ENCODE peak calls at places on chromosomes 1 and 21, in five cellular contexts. H is CD8-positive, alpha-beta T cell; G is SW480; C is brain microvascular endothelial cell; V is GF-D8. E is an unnamed sample.

GRCh38 chr1:163535807-163536206 is 214.1 kb downstream of the NUF2 start:
- DNase-seq in H (no peak), G (peak; percentile 20), C (peak; percentile 5), V (no peak), E (peak; percentile 17)

GRCh38 chr1:47555307-47555706 is 117.5 kb downstream of the FOXD2 start:
- DNase-seq in H (no peak), G (no peak), C (no peak), V (no peak), E (peak; percentile 31)

GRCh38 chr1:98391175-98391574 is 270.3 kb upstream of the SNX7 start:
- DNase-seq in H (no peak), G (no peak), C (no peak), V (no peak), E (no peak)

GRCh38 chr1:6098303-6099215 is 52.9 kb downstream of the KCNAB2 start:
- DNase-seq in H (no peak), G (no peak), C (no peak), V (no peak), E (no peak)

GRCh38 chr1:63662056-63662836 is 69.0 kb downstream of the PGM1 start:
- DNase-seq in H (no peak), G (peak; percentile 84), C (peak; percentile 75), V (no peak), E (no peak)

GRCh38 chr1:239944666-239945065 is 147.0 kb upstream of the FMN2 start:
- DNase-seq in H (no peak), G (no peak), C (no peak), V (peak; percentile 1), E (no peak)

GRCh38 chr1:110582378-110582777 is 23.8 kb downstream of the KCNA2 start:
- DNase-seq in H (no peak), G (no peak), C (no peak), V (no peak), E (no peak)

GRCh38 chr1:216325946-216326345 is 97.3 kb downstream of the USH2A start:
- DNase-seq in H (no peak), G (peak; percentile 4), C (no peak), V (no peak), E (no peak)

GRCh38 chr1:109115685-109116084 is 1.8 kb downstream of the ELAPOR1 start:
- DNase-seq in H (no peak), G (no peak), C (no peak), V (no peak), E (no peak)

GRCh38 chr1:40736085-40736531 is 44.6 kb downstream of the NFYC start:
- DNase-seq in H (no peak), G (no peak), C (peak; percentile 68), V (no peak), E (no peak)

GRCh38 chr1:74399249-74399648 is 113.2 kb downstream of the LRRC53 start:
- DNase-seq in H (no peak), G (no peak), C (no peak), V (no peak), E (no peak)

GRCh38 chr1:235503333-235504121 is 725 bp downstream of the B3GALNT2 start:
- DNase-seq in H (no peak), G (peak; percentile 67), C (peak; percentile 37), V (peak; percentile 32), E (peak; percentile 35)

GRCh38 chr1:91891969-91892368 is 6.0 kb upstream of the TGFBR3 start:
- DNase-seq in H (no peak), G (no peak), C (no peak), V (no peak), E (no peak)

GRCh38 chr1:221576268-221576667 is 165.6 kb downstream of the DUSP10 start:
- DNase-seq in H (no peak), G (peak; percentile 2), C (peak; percentile 72), V (no peak), E (no peak)

GRCh38 chr21:46480466-46480865 is 21.8 kb downstream of the DIP2A start:
- DNase-seq in H (no peak), G (no peak), C (no peak), V (no peak), E (no peak)

GRCh38 chr1:10160173-10160572 is 50.2 kb upstream of the KIF1B start:
- DNase-seq in H (no peak), G (no peak), C (no peak), V (no peak), E (no peak)

GRCh38 chr1:109739738-109740614 is 862 bp downstream of the GSTM3 start:
- DNase-seq in H (peak; percentile 59), G (no peak), C (peak; percentile 65), V (no peak), E (peak; percentile 81)

GRCh38 chr1:190619724-190620123 is 142.1 kb upstream of the BRINP3 start:
- DNase-seq in H (no peak), G (no peak), C (no peak), V (no peak), E (no peak)

GRCh38 chr21:19130379-19131028 is 726.9 kb upstream of the TMPRSS15 start:
- DNase-seq in H (no peak), G (no peak), C (no peak), V (no peak), E (no peak)

GRCh38 chr1:226638608-226639007 is 90.0 kb downstream of the STUM start:
- DNase-seq in H (no peak), G (no peak), C (no peak), V (no peak), E (no peak)

GRCh38 chr1:226741009-226741408 is 1.9 kb upstream of the ITPKB start:
- DNase-seq in H (no peak), G (no peak), C (no peak), V (no peak), E (no peak)

GRCh38 chr1:226637147-226637935 is 88.8 kb downstream of the STUM start:
- DNase-seq in H (no peak), G (no peak), C (no peak), V (no peak), E (peak; percentile 81)

GRCh38 chr1:88549536-88549935 is 134.5 kb upstream of the PKN2 start:
- DNase-seq in H (no peak), G (no peak), C (no peak), V (no peak), E (no peak)

GRCh38 chr21:39715804-39716397 is 29.1 kb upstream of the IGSF5 start:
- DNase-seq in H (no peak), G (peak; percentile 55), C (peak; percentile 45), V (peak; percentile 6), E (peak; percentile 19)

GRCh38 chr21:42051788-42052187 is 19.3 kb upstream of the UMODL1 start:
- DNase-seq in H (no peak), G (no peak), C (no peak), V (peak; percentile 42), E (no peak)

GRCh38 chr1:112803906-112804762 is 89.0 kb upstream of the PPM1J start:
- DNase-seq in H (no peak), G (peak; percentile 57), C (peak; percentile 56), V (no peak), E (peak; percentile 65)

GRCh38 chr21:28636988-28637691 is 355.5 kb downstream of the LTN1 start:
- DNase-seq in H (no peak), G (peak; percentile 14), C (peak; percentile 93), V (no peak), E (no peak)

GRCh38 chr1:233707153-233707905 is 93.4 kb downstream of the KCNK1 start:
- DNase-seq in H (no peak), G (peak; percentile 22), C (no peak), V (no peak), E (no peak)

GRCh38 chr1:171897304-171897703 is 56.0 kb downstream of the DNM3 start:
- DNase-seq in H (no peak), G (no peak), C (no peak), V (no peak), E (no peak)

GRCh38 chr1:60280256-60280655 is 206.7 kb upstream of the C1orf87 start:
- DNase-seq in H (no peak), G (no peak), C (no peak), V (no peak), E (no peak)

GRCh38 chr1:16442273-16442672 is 1.7 kb downstream of the NECAP2 start:
- DNase-seq in H (no peak), G (no peak), C (no peak), V (peak; percentile 84), E (no peak)

GRCh38 chr1:8334106-8334851 is 16.4 kb downstream of the SLC45A1 start:
- DNase-seq in H (no peak), G (no peak), C (no peak), V (no peak), E (no peak)

GRCh38 chr21:38875694-38876492 is 70.2 kb downstream of the ETS2 start:
- DNase-seq in H (no peak), G (no peak), C (no peak), V (no peak), E (no peak)

GRCh38 chr1:22258696-22259095 is 115.8 kb upstream of the WNT4 start:
- DNase-seq in H (no peak), G (no peak), C (peak; percentile 42), V (no peak), E (no peak)

GRCh38 chr21:46002841-46003574 is 21.4 kb downstream of the COL6A1 start:
- DNase-seq in H (no peak), G (no peak), C (no peak), V (no peak), E (no peak)

GRCh38 chr1:6523566-6523965 is 30.7 kb downstream of the NOL9 start:
- DNase-seq in H (no peak), G (peak; percentile 66), C (no peak), V (no peak), E (peak; percentile 83)